ENCODE peak calls at places on chromosome 1, in six cellular contexts. B, E, G, H, Z and O are unnamed samples.

GRCh38 chr1:7363481-7363880 is 407.6 kb upstream of the VAMP3 start:
- DNase-seq in Z (no peak), G (no peak), H (no peak), B (no peak), E (no peak), O (no peak)

GRCh38 chr1:160284220-160284781 is 632 bp downstream of the PEX19 start:
- DNase-seq in E (peak; percentile 42), B (peak; percentile 22), G (peak; percentile 73), Z (peak; percentile 87), H (no peak), O (no peak)

GRCh38 chr1:39132505-39133339 is 71.8 kb upstream of the MACF1 start:
- DNase-seq in E (peak; percentile 74), B (peak; percentile 83), G (peak; percentile 53), H (peak; percentile 60), Z (peak; percentile 58), O (peak; percentile 79)

GRCh38 chr1:67732750-67733151 is 47.8 kb downstream of the GADD45A start:
- DNase-seq in H (no peak), E (no peak), G (peak; percentile 38), Z (peak; percentile 92), B (no peak), O (no peak)

GRCh38 chr1:184802739-184803492 is 48.3 kb upstream of the EDEM3 start:
- DNase-seq in E (no peak), B (no peak), Z (peak; percentile 12), G (peak; percentile 30), H (no peak), O (no peak)

GRCh38 chr1:229203030-229203751 is 67.7 kb upstream of the RAB4A start:
- DNase-seq in H (no peak), G (peak; percentile 41), B (peak; percentile 94), E (no peak), Z (peak; percentile 77), O (no peak)

GRCh38 chr1:31441073-31441472 is 28.1 kb downstream of the SERINC2 start:
- DNase-seq in Z (no peak), B (no peak), E (no peak), H (no peak), G (no peak), O (no peak)

GRCh38 chr1:155185783-155186265 is 12.2 kb downstream of the TRIM46 start:
- DNase-seq in G (no peak), Z (no peak), B (no peak), H (peak; percentile 18), E (no peak), O (no peak)

GRCh38 chr1:180150982-180151381 is 3.7 kb upstream of the QSOX1 start:
- DNase-seq in G (peak; percentile 67), B (no peak), E (no peak), Z (peak; percentile 28), H (no peak), O (peak; percentile 58)

GRCh38 chr1:32966900-32967299 is 2.3 kb upstream of the RNF19B start:
- DNase-seq in B (no peak), E (no peak), G (no peak), Z (no peak), H (no peak), O (no peak)

GRCh38 chr1:213180833-213181232 is 129.8 kb downstream of the RPS6KC1 start:
- DNase-seq in Z (no peak), B (no peak), H (no peak), G (no peak), E (no peak), O (no peak)

GRCh38 chr1:227774721-227775665 is 39.8 kb downstream of the SNAP47 start:
- DNase-seq in B (no peak), G (no peak), H (no peak), E (no peak), Z (no peak), O (no peak)

GRCh38 chr1:42006836-42007235 is 88.1 kb upstream of the HIVEP3 start:
- DNase-seq in H (no peak), E (no peak), G (peak; percentile 2), Z (peak; percentile 74), B (no peak), O (no peak)

GRCh38 chr1:205449750-205450443 is 5.9 kb downstream of the BLACAT1 start:
- DNase-seq in E (no peak), Z (peak; percentile 39), G (peak; percentile 76), B (peak; percentile 66), H (peak; percentile 43), O (no peak)

GRCh38 chr1:59516881-59517280 is 220.0 kb downstream of the FGGY start:
- DNase-seq in G (no peak), H (no peak), E (no peak), Z (peak; percentile 82), B (no peak), O (no peak)

GRCh38 chr1:1004780-1005697 is 5.1 kb upstream of the HES4 start:
- DNase-seq in H (peak; percentile 69), Z (peak; percentile 55), E (peak; percentile 29), G (peak; percentile 75), B (peak; percentile 37), O (no peak)

GRCh38 chr1:1569341-1569740 is 5.3 kb downstream of the SSU72 start:
- DNase-seq in Z (no peak), B (no peak), E (no peak), H (no peak), G (no peak), O (no peak)

GRCh38 chr1:115771094-115771846 is 2.8 kb upstream of the CASQ2 start:
- DNase-seq in E (no peak), Z (no peak), G (no peak), B (peak; percentile 42), H (peak; percentile 49), O (no peak)

GRCh38 chr1:155073377-155074272 is 5.0 kb upstream of the EFNA3 start:
- DNase-seq in Z (no peak), B (no peak), G (no peak), H (no peak), E (no peak), O (no peak)

GRCh38 chr1:79711001-79711431 is 704.5 kb upstream of the ADGRL4 start:
- DNase-seq in H (no peak), G (peak; percentile 32), B (no peak), Z (peak; percentile 37), E (no peak), O (no peak)

GRCh38 chr1:182315157-182315556 is 76.4 kb downstream of the GLUL start:
- DNase-seq in B (no peak), H (peak; percentile 72), Z (no peak), G (no peak), E (no peak), O (no peak)

GRCh38 chr1:153533689-153534201 is 2.0 kb downstream of the S100A6 start:
- DNase-seq in B (no peak), G (peak; percentile 96), E (peak; percentile 84), H (no peak), Z (peak; percentile 85), O (peak; percentile 88)

GRCh38 chr1:89261926-89262540 is 10.6 kb downstream of the GBP5 start:
- DNase-seq in H (no peak), G (no peak), E (no peak), B (peak; percentile 23), Z (peak; percentile 40), O (no peak)

GRCh38 chr1:172390620-172391491 is 29.6 kb upstream of the C1orf105 start:
- DNase-seq in B (no peak), H (peak; percentile 37), Z (no peak), E (peak; percentile 34), G (peak; percentile 47), O (no peak)

GRCh38 chr1:178510155-178510554 is 2.8 kb upstream of the TEX35 start:
- DNase-seq in H (no peak), B (no peak), E (no peak), G (no peak), Z (peak; percentile 35), O (no peak)

GRCh38 chr1:64826991-64827390 is 82.1 kb downstream of the RAVER2 start:
- DNase-seq in E (no peak), H (no peak), Z (peak; percentile 28), G (peak; percentile 21), B (no peak), O (no peak)

GRCh38 chr1:26275580-26276431 is 4.1 kb upstream of the SH3BGRL3 start:
- DNase-seq in B (peak; percentile 85), E (peak; percentile 87), G (peak; percentile 98), H (peak; percentile 80), Z (peak; percentile 92), O (peak; percentile 93)

GRCh38 chr1:161382214-161383019 is 14.7 kb upstream of the CFAP126 start:
- DNase-seq in H (no peak), B (peak; percentile 49), E (no peak), Z (peak; percentile 88), G (peak; percentile 65), O (no peak)

GRCh38 chr1:94820918-94821317 is 761 bp downstream of the SLC44A3 start:
- DNase-seq in G (no peak), B (no peak), E (no peak), Z (no peak), H (no peak), O (no peak)

GRCh38 chr1:33455537-33456301 is 16.7 kb upstream of the ZSCAN20 start:
- DNase-seq in B (peak; percentile 79), Z (peak; percentile 96), E (peak; percentile 55), H (no peak), G (peak; percentile 81), O (peak; percentile 65)

GRCh38 chr1:84688461-84689061 is 1.7 kb downstream of the SSX2IP start:
- DNase-seq in Z (no peak), E (no peak), G (peak; percentile 36), B (no peak), H (no peak), O (no peak)

GRCh38 chr1:206786212-206786886 is 14.1 kb upstream of the IL10 start:
- DNase-seq in B (no peak), E (no peak), Z (no peak), H (no peak), G (no peak), O (no peak)

GRCh38 chr1:201377611-201378092 is at the start of gene TNNT2:
- DNase-seq in H (no peak), E (no peak), G (no peak), Z (no peak), B (no peak), O (peak; percentile 68)

GRCh38 chr1:246828818-246829217 is 102.9 kb downstream of the AHCTF1 start:
- DNase-seq in E (no peak), Z (no peak), H (no peak), G (no peak), B (no peak), O (no peak)

GRCh38 chr1:235648954-235649721 is 446 bp downstream of the GNG4 start:
- DNase-seq in E (peak; percentile 41), G (peak; percentile 59), Z (peak; percentile 71), H (peak; percentile 61), B (peak; percentile 79), O (peak; percentile 59)

GRCh38 chr1:186617860-186618780 is 62.1 kb downstream of the PTGS2 start:
- DNase-seq in E (peak; percentile 48), G (peak; percentile 47), H (peak; percentile 47), Z (peak; percentile 37), B (no peak), O (peak; percentile 70)

GRCh38 chr1:35111106-35111505 is 31.9 kb downstream of the ZMYM1 start:
- DNase-seq in Z (peak; percentile 85), B (no peak), E (no peak), H (no peak), G (peak; percentile 65), O (no peak)

GRCh38 chr1:180265201-180265600 is 35.1 kb downstream of the LHX4 start:
- DNase-seq in G (no peak), E (no peak), Z (no peak), B (no peak), H (no peak), O (no peak)

GRCh38 chr1:47612816-47613215 is 175.0 kb downstream of the FOXD2 start:
- DNase-seq in E (no peak), H (no peak), Z (no peak), B (no peak), G (no peak), O (no peak)

GRCh38 chr1:224525411-224526040 is 90.6 kb upstream of the CNIH3 start:
- DNase-seq in H (no peak), E (no peak), B (no peak), Z (no peak), G (no peak), O (no peak)